ENCODE peak calls at places on chromosomes 6 and 20, in eight cellular contexts. H is stimulated activated CD8-positive, alpha-beta memory T cell treated with anti-CD3 and anti-CD28 coated beads, Interleukin-4, amount 100 ng/mL, for 24 hours; N is mesenteric fat pad; R is PC-3; C is GM12865; K is posterior vena cava; P is MCF 10A; W is foreskin fibroblast. J is an unnamed sample.

GRCh38 chr6:53734473-53735299 is 60.1 kb upstream of the LRRC1 start:
- DNase-seq in W (peak), K (no peak), H (no peak), P (peak), N (no peak), C (peak), R (peak), J (peak)

GRCh38 chr6:120122401-120122800 is 772.8 kb upstream of the MAN1A1 start:
- DNase-seq in N (no peak), P (no peak), C (no peak), R (peak), K (no peak), H (no peak), W (no peak), J (no peak)

GRCh38 chr6:4460595-4461475 is 315.4 kb upstream of the CDYL start:
- DNase-seq in H (no peak), C (no peak), N (no peak), W (peak), K (peak), R (no peak), P (no peak), J (no peak)

GRCh38 chr20:40519928-40520327 is 169.1 kb downstream of the MAFB start:
- DNase-seq in N (no peak), P (no peak), W (no peak), C (no peak), H (no peak), K (no peak), R (no peak), J (no peak)

GRCh38 chr6:10410214-10410873 is 4.5 kb downstream of the TFAP2A start:
- DNase-seq in P (peak), N (no peak), R (peak), K (no peak), C (no peak), W (peak), H (no peak), J (no peak)

GRCh38 chr6:165962361-165962760 is 205.3 kb downstream of the TBXT start:
- DNase-seq in R (no peak), H (no peak), C (no peak), P (no peak), N (no peak), K (peak), W (no peak), J (no peak)

GRCh38 chr6:78533426-78533825 is 333.9 kb upstream of the IRAK1BP1 start:
- DNase-seq in N (no peak), K (no peak), R (no peak), C (no peak), W (no peak), H (no peak), P (peak), J (no peak)

GRCh38 chr20:41630846-41631245 is 12.7 kb upstream of the CHD6 start:
- DNase-seq in P (no peak), H (no peak), R (no peak), W (no peak), N (no peak), K (no peak), C (no peak), J (no peak)

GRCh38 chr6:7467007-7467897 is 74.2 kb upstream of the DSP start:
- DNase-seq in W (no peak), R (no peak), N (no peak), H (no peak), C (no peak), K (no peak), P (no peak), J (no peak)

GRCh38 chr20:36607586-36608387 is 2.2 kb downstream of the RAB5IF start:
- DNase-seq in R (peak), P (no peak), H (no peak), N (no peak), C (no peak), K (no peak), W (no peak), J (no peak)

GRCh38 chr6:129875610-129876515 is 14.7 kb upstream of the TMEM244 start:
- DNase-seq in C (peak), P (no peak), R (no peak), H (no peak), K (no peak), W (no peak), N (no peak), J (peak)

GRCh38 chr20:22403860-22404608 is 180.3 kb downstream of the FOXA2 start:
- DNase-seq in H (no peak), N (no peak), W (no peak), R (peak), C (peak), K (no peak), P (peak), J (no peak)

GRCh38 chr6:19731286-19731685 is 105.9 kb upstream of the ID4 start:
- DNase-seq in K (no peak), H (no peak), W (peak), P (peak), R (peak), N (no peak), C (no peak), J (no peak)